ENCODE peak calls at places on chromosome 19, in four cellular contexts. One of them, this sample, is unnamed. For H3K4me1, the result is how much of the 10 kb centered on the place peaks cover.

GRCh38 chr19:1027953-1028902 is 1.8 kb downstream of the CNN2 start:
- DNase-seq in psoas muscle: peak
- DNase-seq in uterus: peak
- DNase-seq in left ventricle myocardium inferior: peak
- DNase-seq in this sample: peak

GRCh38 chr19:41376241-41376997 is at the start of gene TMEM91:
- DNase-seq in psoas muscle: peak
- DNase-seq in left ventricle myocardium inferior: peak
- DNase-seq in uterus: peak
- DNase-seq in this sample: no peak

GRCh38 chr19:33467851-33468250 is 53.7 kb downstream of the PEPD start:
- DNase-seq in psoas muscle: no peak
- DNase-seq in left ventricle myocardium inferior: no peak
- DNase-seq in uterus: no peak
- DNase-seq in this sample: no peak

GRCh38 chr19:30549151-30549550 is 177.0 kb downstream of the ZNF536 start:
- DNase-seq in uterus: no peak
- DNase-seq in left ventricle myocardium inferior: no peak
- DNase-seq in psoas muscle: no peak
- DNase-seq in this sample: no peak

GRCh38 chr19:17490411-17490810 is 20.1 kb downstream of the SLC27A1 start:
- DNase-seq in psoas muscle: no peak
- DNase-seq in left ventricle myocardium inferior: no peak
- DNase-seq in uterus: no peak
- DNase-seq in this sample: no peak

GRCh38 chr19:289651-290538 is 1.3 kb downstream of the PLPP2 start:
- DNase-seq in left ventricle myocardium inferior: no peak
- DNase-seq in uterus: peak
- DNase-seq in psoas muscle: peak
- DNase-seq in this sample: peak

GRCh38 chr19:16978839-16979802 is 47.5 kb downstream of the CPAMD8 start:
- DNase-seq in uterus: no peak
- DNase-seq in psoas muscle: no peak
- DNase-seq in left ventricle myocardium inferior: no peak
- DNase-seq in this sample: no peak

GRCh38 chr19:4539697-4540581 is at the start of gene LRG1:
- DNase-seq in left ventricle myocardium inferior: no peak
- DNase-seq in uterus: peak
- DNase-seq in psoas muscle: no peak
- DNase-seq in this sample: no peak

GRCh38 chr19:17021793-17022590 is 4.6 kb downstream of the CPAMD8 start:
- DNase-seq in left ventricle myocardium inferior: no peak
- DNase-seq in uterus: no peak
- DNase-seq in psoas muscle: no peak
- DNase-seq in this sample: no peak

GRCh38 chr19:18443831-18444230 is 5.9 kb upstream of the ISYNA1 start:
- DNase-seq in psoas muscle: no peak
- DNase-seq in left ventricle myocardium inferior: no peak
- DNase-seq in uterus: no peak
- DNase-seq in this sample: no peak

GRCh38 chr19:41967056-41967783 is 8.1 kb upstream of the RABAC1 start:
- DNase-seq in uterus: no peak
- DNase-seq in left ventricle myocardium inferior: no peak
- DNase-seq in psoas muscle: no peak
- DNase-seq in this sample: no peak

GRCh38 chr19:45403272-45403671 is 1.6 kb downstream of the PPP1R13L start:
- DNase-seq in left ventricle myocardium inferior: no peak
- DNase-seq in uterus: no peak
- DNase-seq in psoas muscle: no peak
- DNase-seq in this sample: no peak

GRCh38 chr19:45507864-45508680 is 793 bp downstream of the VASP start:
- DNase-seq in psoas muscle: peak
- DNase-seq in uterus: peak
- DNase-seq in left ventricle myocardium inferior: no peak
- DNase-seq in this sample: peak

GRCh38 chr19:42201489-42202289 is 15.8 kb downstream of the DEDD2 start:
- DNase-seq in uterus: no peak
- DNase-seq in left ventricle myocardium inferior: peak
- DNase-seq in psoas muscle: no peak
- DNase-seq in this sample: no peak

GRCh38 chr19:17052439-17052838 is 22.8 kb downstream of the HAUS8 start:
- DNase-seq in left ventricle myocardium inferior: no peak
- DNase-seq in uterus: peak
- DNase-seq in psoas muscle: no peak
- DNase-seq in this sample: no peak

GRCh38 chr19:33377586-33378475 is 4.3 kb downstream of the CEBPG start:
- DNase-seq in uterus: no peak
- DNase-seq in left ventricle myocardium inferior: no peak
- DNase-seq in psoas muscle: no peak
- DNase-seq in this sample: peak

GRCh38 chr19:47230122-47230920 is 678 bp downstream of the BBC3 start:
- DNase-seq in uterus: peak
- DNase-seq in left ventricle myocardium inferior: peak
- DNase-seq in psoas muscle: peak
- DNase-seq in this sample: peak

GRCh38 chr19:39218230-39219007 is 14.4 kb upstream of the SYCN start:
- DNase-seq in uterus: no peak
- DNase-seq in psoas muscle: no peak
- DNase-seq in left ventricle myocardium inferior: no peak
- DNase-seq in this sample: no peak

GRCh38 chr19:45999653-46000121 is 4.4 kb downstream of the CCDC61 start:
- DNase-seq in left ventricle myocardium inferior: no peak
- DNase-seq in psoas muscle: peak
- DNase-seq in uterus: no peak
- DNase-seq in this sample: no peak

GRCh38 chr19:44718441-44719261 is 19.7 kb downstream of the CEACAM16 start:
- DNase-seq in uterus: peak
- DNase-seq in psoas muscle: peak
- DNase-seq in left ventricle myocardium inferior: peak
- DNase-seq in this sample: peak

GRCh38 chr19:12703056-12703455 is 6.6 kb upstream of the FBXW9 start:
- DNase-seq in left ventricle myocardium inferior: no peak
- DNase-seq in psoas muscle: no peak
- DNase-seq in uterus: no peak
- DNase-seq in this sample: peak

GRCh38 chr19:15223649-15224371 is 8.4 kb downstream of the EPHX3 start:
- DNase-seq in left ventricle myocardium inferior: no peak
- DNase-seq in uterus: no peak
- DNase-seq in psoas muscle: no peak
- DNase-seq in this sample: no peak

GRCh38 chr19:4328243-4328990 is 10.2 kb downstream of the STAP2 start:
- DNase-seq in uterus: peak
- DNase-seq in psoas muscle: peak
- DNase-seq in left ventricle myocardium inferior: peak
- DNase-seq in this sample: peak

GRCh38 chr19:57672466-57672865 is 3.7 kb downstream of the ZSCAN4 start:
- DNase-seq in uterus: no peak
- DNase-seq in psoas muscle: no peak
- DNase-seq in left ventricle myocardium inferior: no peak
- DNase-seq in this sample: no peak

GRCh38 chr19:43688059-43688763 is 18.2 kb upstream of the PLAUR start:
- DNase-seq in psoas muscle: no peak
- DNase-seq in uterus: no peak
- DNase-seq in left ventricle myocardium inferior: no peak
- DNase-seq in this sample: no peak

GRCh38 chr19:17779281-17779930 is 15.5 kb upstream of the B3GNT3 start:
- DNase-seq in psoas muscle: no peak
- DNase-seq in uterus: no peak
- DNase-seq in left ventricle myocardium inferior: no peak
- DNase-seq in this sample: no peak

GRCh38 chr19:10747674-10748073 is 29.8 kb downstream of the DNM2 start:
- DNase-seq in uterus: no peak
- DNase-seq in left ventricle myocardium inferior: no peak
- DNase-seq in psoas muscle: no peak
- DNase-seq in this sample: no peak

GRCh38 chr19:10748195-10748923 is 30.5 kb downstream of the DNM2 start:
- DNase-seq in uterus: no peak
- DNase-seq in psoas muscle: no peak
- DNase-seq in left ventricle myocardium inferior: no peak
- DNase-seq in this sample: no peak

GRCh38 chr19:10748924-10749434 is 31.1 kb downstream of the DNM2 start:
- DNase-seq in uterus: no peak
- DNase-seq in left ventricle myocardium inferior: peak
- DNase-seq in psoas muscle: no peak
- DNase-seq in this sample: peak

GRCh38 chr19:10744848-10745293 is 27.0 kb downstream of the DNM2 start:
- DNase-seq in left ventricle myocardium inferior: no peak
- DNase-seq in psoas muscle: no peak
- DNase-seq in uterus: no peak
- DNase-seq in this sample: no peak

DNA sequence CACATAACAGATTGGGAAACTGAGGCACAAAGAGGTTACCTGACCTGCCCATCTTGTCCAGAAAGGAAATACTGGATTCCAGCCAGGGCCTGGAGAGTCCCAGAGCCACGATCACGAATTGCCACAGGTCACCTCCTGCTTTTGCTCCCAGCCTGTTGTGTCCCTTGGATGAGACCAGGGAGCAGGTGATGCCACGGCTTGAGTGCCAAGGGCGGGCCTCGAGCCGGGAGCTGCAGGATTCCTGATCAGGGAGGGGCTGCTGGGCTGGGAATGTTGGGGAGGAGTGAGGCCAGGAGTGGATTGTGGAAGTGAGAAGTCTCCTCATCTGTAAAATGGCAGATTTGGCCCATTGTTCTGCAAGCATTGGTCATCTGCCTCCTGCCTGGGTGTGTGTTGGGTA is 29.4 kb downstream of the DNM2 start:
- DNase-seq in left ventricle myocardium inferior: no peak
- DNase-seq in uterus: no peak
- DNase-seq in psoas muscle: no peak
- DNase-seq in this sample: no peak
- H3K4me1 ChIP-seq in left ventricle myocardium inferior: half or more
- H3K4me1 ChIP-seq in uterus: under half
- H3K4me1 ChIP-seq in psoas muscle: half or more
- H3K4me1 ChIP-seq in this sample: under half

DNA sequence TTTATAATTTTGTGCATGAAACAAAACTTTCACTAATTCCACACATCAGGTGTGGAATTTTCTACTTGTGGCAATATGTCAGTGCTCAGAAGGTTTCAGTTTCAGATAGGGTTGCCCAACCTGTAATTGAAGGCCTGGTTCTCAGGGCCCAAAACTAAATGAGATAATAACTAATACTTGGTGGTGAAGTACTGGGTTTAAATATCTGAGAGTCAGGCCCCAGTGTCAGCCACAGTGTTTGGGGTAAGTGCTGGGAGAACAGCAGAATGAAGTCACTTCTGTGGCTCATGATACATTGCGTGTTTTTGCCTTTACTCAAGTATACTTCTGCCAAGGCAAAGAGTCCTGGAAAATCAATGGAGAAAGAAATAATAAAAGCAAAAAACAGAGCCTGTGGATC is 5.6 kb downstream of the SAFB start:
- DNase-seq in uterus: no peak
- DNase-seq in psoas muscle: no peak
- DNase-seq in left ventricle myocardium inferior: no peak
- DNase-seq in this sample: no peak
- H3K4me1 ChIP-seq in uterus: under half
- H3K4me1 ChIP-seq in psoas muscle: half or more
- H3K4me1 ChIP-seq in left ventricle myocardium inferior: half or more
- H3K4me1 ChIP-seq in this sample: under half

GRCh38 chr19:50720181-50720920 is 749 bp upstream of the SHANK1 start:
- DNase-seq in uterus: no peak
- DNase-seq in psoas muscle: no peak
- DNase-seq in left ventricle myocardium inferior: no peak
- DNase-seq in this sample: no peak
- H3K4me1 ChIP-seq in uterus: under half
- H3K4me1 ChIP-seq in psoas muscle: under half
- H3K4me1 ChIP-seq in left ventricle myocardium inferior: under half
- H3K4me1 ChIP-seq in this sample: under half

GRCh38 chr19:48685583-48685982 is 10.2 kb upstream of the FUT2 start:
- DNase-seq in uterus: no peak
- DNase-seq in left ventricle myocardium inferior: no peak
- DNase-seq in psoas muscle: no peak
- DNase-seq in this sample: no peak

GRCh38 chr19:48681127-48681470 is 8.3 kb upstream of the NTN5 start:
- DNase-seq in uterus: no peak
- DNase-seq in psoas muscle: no peak
- DNase-seq in left ventricle myocardium inferior: no peak
- DNase-seq in this sample: no peak

GRCh38 chr19:48686103-48686502 is 9.7 kb upstream of the FUT2 start:
- DNase-seq in psoas muscle: no peak
- DNase-seq in left ventricle myocardium inferior: no peak
- DNase-seq in uterus: no peak
- DNase-seq in this sample: no peak

GRCh38 chr19:48680436-48681126 is 7.8 kb upstream of the NTN5 start:
- DNase-seq in uterus: no peak
- DNase-seq in left ventricle myocardium inferior: no peak
- DNase-seq in psoas muscle: no peak
- DNase-seq in this sample: no peak

DNA sequence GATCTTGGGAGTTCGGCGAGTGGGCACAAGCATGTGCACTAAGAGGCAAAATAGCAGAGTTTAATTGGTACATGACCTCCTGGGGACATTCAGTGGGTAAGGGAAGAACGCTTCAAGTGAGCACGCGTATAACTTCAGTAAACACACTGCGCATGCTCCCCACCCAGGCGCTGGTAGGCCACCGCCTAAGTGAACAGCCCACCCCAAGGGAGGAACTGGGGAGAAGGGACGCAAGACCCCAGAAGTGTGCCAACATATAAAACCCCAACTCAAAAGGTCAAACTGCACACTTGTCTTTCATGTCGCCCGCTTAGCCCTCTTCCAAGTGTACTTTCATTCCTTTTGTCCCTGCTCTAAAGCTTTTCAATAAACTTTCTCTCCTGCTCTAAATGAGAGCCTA is 10.5 kb upstream of the NTN5 start:
- DNase-seq in uterus: peak
- DNase-seq in left ventricle myocardium inferior: peak
- DNase-seq in psoas muscle: peak
- DNase-seq in this sample: no peak
- H3K4me1 ChIP-seq in uterus: under half
- H3K4me1 ChIP-seq in left ventricle myocardium inferior: under half
- H3K4me1 ChIP-seq in psoas muscle: under half
- H3K4me1 ChIP-seq in this sample: under half